ENCODE peak calls at places on chromosomes 2 and 18, in nine cellular contexts. One of them, this sample, is unnamed.

GRCh38 chr18:13606589-13607254 is 119.6 kb downstream of the FAM210A start:
- DNase-seq in cardiac fibroblast: no peak
- DNase-seq in GM12865: peak; percentile 61
- DNase-seq in SJCRH30: no peak
- DNase-seq in GM12878: no peak
- DNase-seq in DND-41: no peak
- DNase-seq in small intestine: no peak
- DNase-seq in fibroblast of villous mesenchyme: peak; percentile 57
- DNase-seq in WERI-Rb-1: no peak
- DNase-seq in this sample: no peak

GRCh38 chr2:104388296-104388695 is 465.6 kb upstream of the POU3F3 start:
- DNase-seq in cardiac fibroblast: no peak
- DNase-seq in GM12865: no peak
- DNase-seq in SJCRH30: no peak
- DNase-seq in GM12878: no peak
- DNase-seq in DND-41: no peak
- DNase-seq in small intestine: no peak
- DNase-seq in fibroblast of villous mesenchyme: no peak
- DNase-seq in WERI-Rb-1: no peak
- DNase-seq in this sample: no peak

GRCh38 chr2:220228310-220229006 is 601.0 kb downstream of the SLC4A3 start:
- DNase-seq in cardiac fibroblast: peak; percentile 91
- DNase-seq in GM12865: no peak
- DNase-seq in SJCRH30: peak; percentile 83
- DNase-seq in GM12878: no peak
- DNase-seq in DND-41: no peak
- DNase-seq in small intestine: no peak
- DNase-seq in fibroblast of villous mesenchyme: peak; percentile 92
- DNase-seq in WERI-Rb-1: no peak
- DNase-seq in this sample: no peak

GRCh38 chr2:238105506-238106338 is 5.6 kb downstream of the ESPNL start:
- DNase-seq in cardiac fibroblast: no peak
- DNase-seq in GM12865: no peak
- DNase-seq in SJCRH30: no peak
- DNase-seq in GM12878: no peak
- DNase-seq in DND-41: no peak
- DNase-seq in small intestine: no peak
- DNase-seq in fibroblast of villous mesenchyme: no peak
- DNase-seq in WERI-Rb-1: peak; percentile 6
- DNase-seq in this sample: no peak

GRCh38 chr2:38446418-38446817 is 69.3 kb upstream of the ATL2 start:
- DNase-seq in cardiac fibroblast: no peak
- DNase-seq in GM12865: no peak
- DNase-seq in SJCRH30: no peak
- DNase-seq in GM12878: no peak
- DNase-seq in DND-41: no peak
- DNase-seq in small intestine: peak; percentile 45
- DNase-seq in fibroblast of villous mesenchyme: peak; percentile 4
- DNase-seq in WERI-Rb-1: peak; percentile 54
- DNase-seq in this sample: no peak

GRCh38 chr2:61950571-61951315 is 45.3 kb downstream of the COMMD1 start:
- DNase-seq in cardiac fibroblast: no peak
- DNase-seq in GM12865: no peak
- DNase-seq in SJCRH30: no peak
- DNase-seq in GM12878: no peak
- DNase-seq in DND-41: no peak
- DNase-seq in small intestine: no peak
- DNase-seq in fibroblast of villous mesenchyme: no peak
- DNase-seq in WERI-Rb-1: no peak
- DNase-seq in this sample: no peak

GRCh38 chr2:67950018-67950417 is 112.8 kb downstream of the C1D start:
- DNase-seq in cardiac fibroblast: no peak
- DNase-seq in GM12865: no peak
- DNase-seq in SJCRH30: no peak
- DNase-seq in GM12878: no peak
- DNase-seq in DND-41: no peak
- DNase-seq in small intestine: no peak
- DNase-seq in fibroblast of villous mesenchyme: no peak
- DNase-seq in WERI-Rb-1: no peak
- DNase-seq in this sample: no peak

GRCh38 chr18:76456018-76456750 is 38.9 kb downstream of the ZNF516 start:
- DNase-seq in cardiac fibroblast: peak; percentile 41
- DNase-seq in GM12865: peak; percentile 64
- DNase-seq in SJCRH30: no peak
- DNase-seq in GM12878: no peak
- DNase-seq in DND-41: no peak
- DNase-seq in small intestine: no peak
- DNase-seq in fibroblast of villous mesenchyme: no peak
- DNase-seq in WERI-Rb-1: peak; percentile 79
- DNase-seq in this sample: no peak

GRCh38 chr18:41972067-41973000 is 17.3 kb downstream of the PIK3C3 start:
- DNase-seq in cardiac fibroblast: peak; percentile 8
- DNase-seq in GM12865: no peak
- DNase-seq in SJCRH30: no peak
- DNase-seq in GM12878: no peak
- DNase-seq in DND-41: no peak
- DNase-seq in small intestine: no peak
- DNase-seq in fibroblast of villous mesenchyme: no peak
- DNase-seq in WERI-Rb-1: no peak
- DNase-seq in this sample: peak; percentile 58

GRCh38 chr18:36519358-36519757 is 221.8 kb downstream of the FHOD3 start:
- DNase-seq in cardiac fibroblast: peak; percentile 28
- DNase-seq in GM12865: peak; percentile 59
- DNase-seq in SJCRH30: no peak
- DNase-seq in GM12878: no peak
- DNase-seq in DND-41: no peak
- DNase-seq in small intestine: no peak
- DNase-seq in fibroblast of villous mesenchyme: no peak
- DNase-seq in WERI-Rb-1: no peak
- DNase-seq in this sample: no peak

GRCh38 chr2:148614024-148614331 is 30.6 kb upstream of the EPC2 start:
- DNase-seq in cardiac fibroblast: peak; percentile 42
- DNase-seq in GM12865: peak; percentile 4
- DNase-seq in SJCRH30: peak; percentile 35
- DNase-seq in GM12878: no peak
- DNase-seq in DND-41: no peak
- DNase-seq in small intestine: no peak
- DNase-seq in fibroblast of villous mesenchyme: peak; percentile 15
- DNase-seq in WERI-Rb-1: no peak
- DNase-seq in this sample: no peak

GRCh38 chr2:9782197-9782719 is 61.0 kb upstream of the TAF1B start:
- DNase-seq in cardiac fibroblast: no peak
- DNase-seq in GM12865: peak; percentile 72
- DNase-seq in SJCRH30: no peak
- DNase-seq in GM12878: no peak
- DNase-seq in DND-41: peak; percentile 19
- DNase-seq in small intestine: peak; percentile 83
- DNase-seq in fibroblast of villous mesenchyme: no peak
- DNase-seq in WERI-Rb-1: peak; percentile 50
- DNase-seq in this sample: no peak

GRCh38 chr18:79586436-79587297 is 92.9 kb upstream of the CTDP1 start:
- DNase-seq in cardiac fibroblast: no peak
- DNase-seq in GM12865: no peak
- DNase-seq in SJCRH30: no peak
- DNase-seq in GM12878: no peak
- DNase-seq in DND-41: no peak
- DNase-seq in small intestine: no peak
- DNase-seq in fibroblast of villous mesenchyme: no peak
- DNase-seq in WERI-Rb-1: peak; percentile 7
- DNase-seq in this sample: no peak

GRCh38 chr2:37816036-37816435 is 109.1 kb upstream of the RMDN2 start:
- DNase-seq in cardiac fibroblast: no peak
- DNase-seq in GM12865: no peak
- DNase-seq in SJCRH30: no peak
- DNase-seq in GM12878: no peak
- DNase-seq in DND-41: no peak
- DNase-seq in small intestine: no peak
- DNase-seq in fibroblast of villous mesenchyme: no peak
- DNase-seq in WERI-Rb-1: no peak
- DNase-seq in this sample: no peak

GRCh38 chr2:43519711-43520221 is 76.1 kb downstream of the THADA start:
- DNase-seq in cardiac fibroblast: peak; percentile 86
- DNase-seq in GM12865: peak; percentile 9
- DNase-seq in SJCRH30: no peak
- DNase-seq in GM12878: no peak
- DNase-seq in DND-41: no peak
- DNase-seq in small intestine: peak; percentile 42
- DNase-seq in fibroblast of villous mesenchyme: peak; percentile 89
- DNase-seq in WERI-Rb-1: no peak
- DNase-seq in this sample: no peak

GRCh38 chr18:34224423-34225217 is at the start of gene NOL4:
- DNase-seq in cardiac fibroblast: peak; percentile 0
- DNase-seq in GM12865: peak; percentile 54
- DNase-seq in SJCRH30: peak; percentile 58
- DNase-seq in GM12878: no peak
- DNase-seq in DND-41: no peak
- DNase-seq in small intestine: peak; percentile 2
- DNase-seq in fibroblast of villous mesenchyme: no peak
- DNase-seq in WERI-Rb-1: peak; percentile 91
- DNase-seq in this sample: no peak
- H3K4me3 ChIP-seq in cardiac fibroblast: peak within 1 kb of the TSS; percentile 22
- H3K4me3 ChIP-seq in GM12865: peak within 1 kb of the TSS; percentile 66
- H3K4me3 ChIP-seq in SJCRH30: peak within 1 kb of the TSS; percentile 55
- H3K4me3 ChIP-seq in GM12878: no peak within 1 kb of the TSS
- H3K4me3 ChIP-seq in DND-41: no peak within 1 kb of the TSS
- H3K4me3 ChIP-seq in small intestine: no peak within 1 kb of the TSS
- H3K4me3 ChIP-seq in fibroblast of villous mesenchyme: peak within 1 kb of the TSS; percentile 23
- H3K4me3 ChIP-seq in WERI-Rb-1: peak within 1 kb of the TSS; percentile 54
- H3K4me3 ChIP-seq in this sample: no peak within 1 kb of the TSS

GRCh38 chr2:19576411-19576810 is 218.0 kb upstream of the OSR1 start:
- DNase-seq in cardiac fibroblast: peak; percentile 39
- DNase-seq in GM12865: no peak
- DNase-seq in SJCRH30: no peak
- DNase-seq in GM12878: no peak
- DNase-seq in DND-41: no peak
- DNase-seq in small intestine: no peak
- DNase-seq in fibroblast of villous mesenchyme: no peak
- DNase-seq in WERI-Rb-1: no peak
- DNase-seq in this sample: no peak

GRCh38 chr2:19579466-19579865 is 221.0 kb upstream of the OSR1 start:
- DNase-seq in cardiac fibroblast: peak; percentile 10
- DNase-seq in GM12865: no peak
- DNase-seq in SJCRH30: no peak
- DNase-seq in GM12878: no peak
- DNase-seq in DND-41: no peak
- DNase-seq in small intestine: no peak
- DNase-seq in fibroblast of villous mesenchyme: no peak
- DNase-seq in WERI-Rb-1: no peak
- DNase-seq in this sample: no peak

GRCh38 chr2:19580264-19580663 is 221.8 kb upstream of the OSR1 start:
- DNase-seq in cardiac fibroblast: peak; percentile 67
- DNase-seq in GM12865: no peak
- DNase-seq in SJCRH30: no peak
- DNase-seq in GM12878: no peak
- DNase-seq in DND-41: no peak
- DNase-seq in small intestine: no peak
- DNase-seq in fibroblast of villous mesenchyme: peak; percentile 44
- DNase-seq in WERI-Rb-1: no peak
- DNase-seq in this sample: no peak

GRCh38 chr2:19575618-19576017 is 217.2 kb upstream of the OSR1 start:
- DNase-seq in cardiac fibroblast: no peak
- DNase-seq in GM12865: no peak
- DNase-seq in SJCRH30: no peak
- DNase-seq in GM12878: no peak
- DNase-seq in DND-41: no peak
- DNase-seq in small intestine: no peak
- DNase-seq in fibroblast of villous mesenchyme: peak; percentile 37
- DNase-seq in WERI-Rb-1: no peak
- DNase-seq in this sample: no peak

GRCh38 chr2:19577668-19578067 is 219.2 kb upstream of the OSR1 start:
- DNase-seq in cardiac fibroblast: no peak
- DNase-seq in GM12865: no peak
- DNase-seq in SJCRH30: no peak
- DNase-seq in GM12878: no peak
- DNase-seq in DND-41: no peak
- DNase-seq in small intestine: no peak
- DNase-seq in fibroblast of villous mesenchyme: peak; percentile 20
- DNase-seq in WERI-Rb-1: no peak
- DNase-seq in this sample: no peak
- H3K4me3 ChIP-seq in cardiac fibroblast: no peak overlapping the region
- H3K4me3 ChIP-seq in GM12865: no peak overlapping the region
- H3K4me3 ChIP-seq in SJCRH30: no peak overlapping the region
- H3K4me3 ChIP-seq in GM12878: no peak overlapping the region
- H3K4me3 ChIP-seq in DND-41: no peak overlapping the region
- H3K4me3 ChIP-seq in small intestine: no peak overlapping the region
- H3K4me3 ChIP-seq in fibroblast of villous mesenchyme: no peak overlapping the region
- H3K4me3 ChIP-seq in WERI-Rb-1: no peak overlapping the region
- H3K4me3 ChIP-seq in this sample: no peak overlapping the region

DNA sequence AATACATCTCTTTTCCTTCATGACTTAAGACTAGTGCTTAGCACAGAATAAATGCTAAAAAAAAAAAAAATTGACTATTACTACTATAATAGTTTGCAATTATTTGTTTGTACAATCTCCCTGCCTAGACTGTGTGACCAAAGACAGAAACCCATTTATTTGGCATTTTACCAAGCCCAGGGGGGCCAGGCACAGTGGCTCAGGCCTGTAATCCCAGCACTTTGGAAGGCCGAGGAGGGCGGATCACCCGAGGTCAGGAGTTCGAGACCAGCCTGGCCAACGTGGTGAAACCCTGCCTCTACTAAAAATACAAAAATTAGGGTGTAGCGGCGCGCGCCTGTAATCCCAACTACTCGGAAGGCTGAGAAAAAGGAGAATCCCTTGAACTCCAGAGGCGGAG is 1.4 kb downstream of the ASB3 start:
- DNase-seq in cardiac fibroblast: no peak
- DNase-seq in GM12865: no peak
- DNase-seq in SJCRH30: no peak
- DNase-seq in GM12878: no peak
- DNase-seq in DND-41: no peak
- DNase-seq in small intestine: no peak
- DNase-seq in fibroblast of villous mesenchyme: no peak
- DNase-seq in WERI-Rb-1: no peak
- DNase-seq in this sample: no peak
- H3K4me3 ChIP-seq in cardiac fibroblast: peak overlapping the region; percentile 83
- H3K4me3 ChIP-seq in GM12865: peak overlapping the region; percentile 75
- H3K4me3 ChIP-seq in SJCRH30: peak overlapping the region; percentile 78
- H3K4me3 ChIP-seq in GM12878: peak overlapping the region; percentile 97
- H3K4me3 ChIP-seq in DND-41: peak overlapping the region; percentile 73
- H3K4me3 ChIP-seq in small intestine: no peak overlapping the region
- H3K4me3 ChIP-seq in fibroblast of villous mesenchyme: peak overlapping the region; percentile 99
- H3K4me3 ChIP-seq in WERI-Rb-1: peak overlapping the region; percentile 90
- H3K4me3 ChIP-seq in this sample: peak overlapping the region; percentile 94

DNA sequence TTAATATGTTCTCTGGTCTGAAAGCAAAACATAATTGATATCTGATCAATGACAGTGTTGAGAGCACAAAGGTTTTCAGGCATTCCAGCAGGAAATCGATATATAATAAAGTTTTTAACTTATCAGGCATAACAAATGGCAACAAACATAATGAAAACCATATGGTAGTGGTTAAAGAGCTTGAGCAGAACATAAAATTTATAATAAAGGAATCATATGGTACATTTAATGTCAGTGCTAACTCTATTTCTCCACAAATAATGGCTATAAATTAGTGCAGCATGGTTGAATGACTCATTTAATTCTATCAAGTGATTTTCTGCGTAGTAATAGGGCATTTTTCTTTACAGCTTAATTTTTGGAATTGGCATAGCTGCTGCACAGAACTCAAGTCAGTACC is 306.2 kb downstream of the FSIP2 start:
- DNase-seq in cardiac fibroblast: no peak
- DNase-seq in GM12865: no peak
- DNase-seq in SJCRH30: no peak
- DNase-seq in GM12878: no peak
- DNase-seq in DND-41: no peak
- DNase-seq in small intestine: no peak
- DNase-seq in fibroblast of villous mesenchyme: no peak
- DNase-seq in WERI-Rb-1: no peak
- DNase-seq in this sample: no peak
- H3K4me3 ChIP-seq in cardiac fibroblast: no peak overlapping the region
- H3K4me3 ChIP-seq in GM12865: no peak overlapping the region
- H3K4me3 ChIP-seq in SJCRH30: no peak overlapping the region
- H3K4me3 ChIP-seq in GM12878: no peak overlapping the region
- H3K4me3 ChIP-seq in DND-41: no peak overlapping the region
- H3K4me3 ChIP-seq in small intestine: no peak overlapping the region
- H3K4me3 ChIP-seq in fibroblast of villous mesenchyme: no peak overlapping the region
- H3K4me3 ChIP-seq in WERI-Rb-1: no peak overlapping the region
- H3K4me3 ChIP-seq in this sample: no peak overlapping the region

This sample was measured in Jurkat, Clone E6-1.